ENCODE peak calls at places on chromosomes 11 and 22, in five cellular contexts. T is left ventricle myocardium inferior, G is BJ, A is astrocyte of the spinal cord, P is adrenal gland. B is an unnamed sample.
A peak's percentile ranks its signal among the peaks of the same experiment; 100 is the strongest.

GRCh38 chr11:65584102-65584501 is 8.2 kb downstream of the EHBP1L1 start:
- DNase-seq in T (no peak), G (no peak), P (no peak), A (no peak), B (no peak)

GRCh38 chr11:10387209-10388083 is 67.6 kb upstream of the AMPD3 start:
- DNase-seq in T (peak; percentile 61), G (peak; percentile 96), A (peak; percentile 95), P (no peak), B (peak; percentile 38)

GRCh38 chr11:91981995-91982394 is 242.6 kb upstream of the FAT3 start:
- DNase-seq in T (no peak), G (peak; percentile 99), P (peak; percentile 80), A (peak; percentile 99), B (peak; percentile 30)

GRCh38 chr22:18077639-18078328 is at the start of gene PEX26:
- DNase-seq in A (peak; percentile 96), P (peak; percentile 95), T (peak; percentile 95), G (peak; percentile 70), B (peak; percentile 97)

GRCh38 chr22:33874206-33874605 is 46.1 kb downstream of the LARGE1 start:
- DNase-seq in A (no peak), G (no peak), T (no peak), P (no peak), B (peak; percentile 51)

GRCh38 chr11:134634897-134635831 is 223.1 kb upstream of the B3GAT1 start:
- DNase-seq in T (no peak), G (no peak), P (no peak), A (no peak), B (no peak)

GRCh38 chr22:26172389-26172990 is 3.2 kb downstream of the SEZ6L start:
- DNase-seq in A (peak; percentile 2), P (peak; percentile 62), T (no peak), G (no peak), B (peak; percentile 36)

GRCh38 chr22:49149721-49150608 is 677.7 kb downstream of the BRD1 start:
- DNase-seq in A (no peak), T (no peak), P (no peak), G (no peak), B (no peak)

GRCh38 chr22:26884921-26885320 is 227.5 kb downstream of the MIAT start:
- DNase-seq in T (no peak), A (peak; percentile 31), P (no peak), G (peak; percentile 26), B (no peak)

GRCh38 chr11:113896156-113896879 is 8.3 kb upstream of the HTR3B start:
- DNase-seq in T (no peak), P (peak; percentile 49), A (peak; percentile 35), G (no peak), B (peak; percentile 30)

DNA sequence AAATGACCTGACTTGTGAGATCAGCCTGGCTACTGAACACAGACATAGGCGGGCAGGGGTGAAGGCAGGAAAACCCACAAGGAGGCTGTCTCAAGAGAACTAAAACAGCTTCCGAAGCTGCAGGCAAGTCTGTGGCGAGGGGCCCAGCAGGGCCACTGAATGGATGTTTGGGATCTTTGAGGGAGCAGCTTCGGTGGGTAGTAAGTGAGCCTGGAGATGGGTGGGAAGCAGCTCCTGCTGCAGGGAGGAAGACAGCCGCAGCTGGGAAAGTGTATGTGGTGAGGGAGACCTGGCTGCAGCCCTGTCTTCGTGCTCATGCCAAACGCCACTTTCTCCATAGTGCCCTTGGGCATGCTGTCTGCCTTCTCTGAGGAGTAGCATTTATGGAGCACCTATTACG is 3.4 kb downstream of the CCDC86 start:
- DNase-seq in P (no peak), G (no peak), T (no peak), A (peak; percentile 23), B (no peak)
- H3K4me3 ChIP-seq in P (no peak overlapping the region), G (no peak overlapping the region), T (no peak overlapping the region), A (peak overlapping the region; percentile 93), B (no peak overlapping the region)

GRCh38 chr11:34924714-34925113 is 8.3 kb downstream of the PDHX start:
- DNase-seq in A (no peak), T (no peak), G (no peak), P (no peak), B (no peak)

GRCh38 chr11:34928960-34929680 is 12.7 kb downstream of the PDHX start:
- DNase-seq in P (no peak), A (no peak), T (no peak), G (no peak), B (no peak)

GRCh38 chr11:34928268-34928959 is 12.0 kb downstream of the PDHX start:
- DNase-seq in T (no peak), G (no peak), A (no peak), P (no peak), B (no peak)

GRCh38 chr11:34926831-34927132 is 10.4 kb downstream of the PDHX start:
- DNase-seq in A (peak; percentile 56), P (no peak), G (no peak), T (no peak), B (no peak)

GRCh38 chr11:34926101-34926830 is 9.8 kb downstream of the PDHX start:
- DNase-seq in P (no peak), T (no peak), G (no peak), A (peak; percentile 76), B (no peak)
- H3K4me3 ChIP-seq in P (no peak overlapping the region), T (no peak overlapping the region), G (no peak overlapping the region), A (no peak overlapping the region), B (no peak overlapping the region)

GRCh38 chr22:41904450-41905410 is 10.1 kb downstream of the SHISA8 start:
- DNase-seq in P (no peak), A (no peak), T (no peak), G (no peak), B (no peak)
- H3K4me3 ChIP-seq in P (no peak overlapping the region), A (no peak overlapping the region), T (no peak overlapping the region), G (no peak overlapping the region), B (no peak overlapping the region)

GRCh38 chr22:37260939-37261338 is 16.9 kb upstream of the RAC2 start:
- DNase-seq in T (peak; percentile 55), A (peak; percentile 38), P (peak; percentile 72), G (no peak), B (peak; percentile 62)
- H3K4me3 ChIP-seq in T (no peak overlapping the region), A (no peak overlapping the region), P (no peak overlapping the region), G (no peak overlapping the region), B (no peak overlapping the region)

DNA sequence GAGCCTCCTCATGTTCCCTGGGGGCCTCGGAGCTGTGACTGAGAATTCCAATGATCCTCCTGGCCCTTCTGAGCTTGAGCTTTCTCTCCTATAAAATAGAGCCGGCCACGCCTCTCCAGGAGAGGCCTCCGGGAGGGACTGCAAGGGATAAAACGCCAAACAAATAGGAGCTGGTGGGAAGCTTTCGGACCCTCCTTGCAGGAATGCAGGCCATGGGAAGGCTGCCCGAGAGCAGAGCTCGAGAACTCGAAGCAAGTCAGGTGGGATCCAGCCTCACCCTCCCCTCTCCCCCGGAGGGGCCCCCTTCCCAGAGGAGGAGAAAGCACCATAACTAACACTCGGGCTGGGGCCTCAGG is 34.5 kb downstream of the FLRT1 start:
- DNase-seq in P (no peak), A (no peak), G (no peak), T (no peak), B (no peak)
- H3K4me3 ChIP-seq in P (no peak overlapping the region), A (no peak overlapping the region), G (no peak overlapping the region), T (no peak overlapping the region), B (no peak overlapping the region)

GRCh38 chr11:124717786-124718634 is 21.7 kb upstream of the NRGN start:
- DNase-seq in A (peak; percentile 52), T (peak; percentile 56), G (no peak), P (no peak), B (no peak)

GRCh38 chr11:124719534-124719933 is 20.2 kb upstream of the NRGN start:
- DNase-seq in P (no peak), T (no peak), A (no peak), G (no peak), B (no peak)

GRCh38 chr11:124718801-124719200 is 20.9 kb upstream of the NRGN start:
- DNase-seq in A (no peak), T (no peak), G (no peak), P (no peak), B (no peak)

GRCh38 chr11:124716596-124716995 is 23.1 kb upstream of the NRGN start:
- DNase-seq in G (no peak), T (no peak), A (peak; percentile 20), P (no peak), B (no peak)

GRCh38 chr11:124717421-124717785 is 22.3 kb upstream of the NRGN start:
- DNase-seq in T (no peak), P (no peak), A (no peak), G (no peak), B (no peak)
- H3K4me3 ChIP-seq in T (peak overlapping the region; percentile 68), P (no peak overlapping the region), A (no peak overlapping the region), G (no peak overlapping the region), B (no peak overlapping the region)

B was measured in colonic mucosa.